ENCODE peak calls at places on chromosomes 4 and X, in four cellular contexts. One of them, this sample, is unnamed.

GRCh38 chr4:120613778-120614177 is 308.7 kb downstream of the PRDM5 start:
- DNase-seq in left ventricle myocardium inferior: no peak
- DNase-seq in right atrium auricular region: no peak
- DNase-seq in SK-N-SH: no peak
- DNase-seq in this sample: no peak

GRCh38 chr4:14711259-14711658 is 291.0 kb upstream of the CPEB2 start:
- DNase-seq in left ventricle myocardium inferior: no peak
- DNase-seq in right atrium auricular region: no peak
- DNase-seq in SK-N-SH: no peak
- DNase-seq in this sample: no peak

GRCh38 chrX:97402333-97402732 is 518.6 kb downstream of the RPA4 start:
- DNase-seq in left ventricle myocardium inferior: no peak
- DNase-seq in right atrium auricular region: no peak
- DNase-seq in SK-N-SH: no peak
- DNase-seq in this sample: no peak

GRCh38 chrX:134604701-134605271 is 53.5 kb downstream of the PLAC1 start:
- DNase-seq in left ventricle myocardium inferior: peak; percentile 14
- DNase-seq in right atrium auricular region: no peak
- DNase-seq in SK-N-SH: no peak
- DNase-seq in this sample: peak; percentile 39

GRCh38 chr4:185771696-185772390 is 40.2 kb downstream of the SORBS2 start:
- DNase-seq in left ventricle myocardium inferior: no peak
- DNase-seq in right atrium auricular region: no peak
- DNase-seq in SK-N-SH: no peak
- DNase-seq in this sample: no peak

GRCh38 chrX:120753413-120754251 is 122.0 kb downstream of the CT47B1 start:
- DNase-seq in left ventricle myocardium inferior: no peak
- DNase-seq in right atrium auricular region: no peak
- DNase-seq in SK-N-SH: no peak
- DNase-seq in this sample: no peak

GRCh38 chrX:11792461-11793421 is 34.7 kb downstream of the MSL3 start:
- DNase-seq in left ventricle myocardium inferior: no peak
- DNase-seq in right atrium auricular region: no peak
- DNase-seq in SK-N-SH: no peak
- DNase-seq in this sample: no peak

GRCh38 chrX:39689374-39690104 is 408.2 kb downstream of the BCOR start:
- DNase-seq in left ventricle myocardium inferior: no peak
- DNase-seq in right atrium auricular region: no peak
- DNase-seq in SK-N-SH: peak; percentile 73
- DNase-seq in this sample: no peak

GRCh38 chr4:2040391-2041233 is 18.5 kb upstream of the NAT8L start:
- DNase-seq in left ventricle myocardium inferior: no peak
- DNase-seq in right atrium auricular region: no peak
- DNase-seq in SK-N-SH: peak; percentile 75
- DNase-seq in this sample: no peak

GRCh38 chr4:98334461-98334860 is 73.3 kb downstream of the RAP1GDS1 start:
- DNase-seq in left ventricle myocardium inferior: no peak
- DNase-seq in right atrium auricular region: no peak
- DNase-seq in SK-N-SH: no peak
- DNase-seq in this sample: no peak

GRCh38 chrX:35726176-35726575 is 72.0 kb upstream of the MAGEB16 start:
- DNase-seq in left ventricle myocardium inferior: no peak
- DNase-seq in right atrium auricular region: no peak
- DNase-seq in SK-N-SH: no peak
- DNase-seq in this sample: peak; percentile 14

GRCh38 chrX:95057341-95057740 is 1383.3 kb downstream of the FAM133A start:
- DNase-seq in left ventricle myocardium inferior: no peak
- DNase-seq in right atrium auricular region: no peak
- DNase-seq in SK-N-SH: no peak
- DNase-seq in this sample: no peak

GRCh38 chr4:74061430-74061829 is 22.9 kb upstream of the CXCL3 start:
- DNase-seq in left ventricle myocardium inferior: no peak
- DNase-seq in right atrium auricular region: no peak
- DNase-seq in SK-N-SH: no peak
- DNase-seq in this sample: no peak

GRCh38 chr4:88900432-88900831 is 156.6 kb downstream of the FAM13A start:
- DNase-seq in left ventricle myocardium inferior: no peak
- DNase-seq in right atrium auricular region: no peak
- DNase-seq in SK-N-SH: no peak
- DNase-seq in this sample: no peak

GRCh38 chrX:148498067-148498466 is 2.4 kb upstream of the AFF2 start:
- DNase-seq in left ventricle myocardium inferior: no peak
- DNase-seq in right atrium auricular region: no peak
- DNase-seq in SK-N-SH: no peak
- DNase-seq in this sample: no peak

GRCh38 chr4:127214001-127214400 is 418.8 kb upstream of the INTU start:
- DNase-seq in left ventricle myocardium inferior: no peak
- DNase-seq in right atrium auricular region: no peak
- DNase-seq in SK-N-SH: no peak
- DNase-seq in this sample: peak; percentile 42

GRCh38 chrX:126237524-126237923 is 71.4 kb upstream of the DCAF12L2 start:
- DNase-seq in left ventricle myocardium inferior: no peak
- DNase-seq in right atrium auricular region: no peak
- DNase-seq in SK-N-SH: no peak
- DNase-seq in this sample: no peak

GRCh38 chr4:1900087-1900433 is 28.9 kb downstream of the NSD2 start:
- DNase-seq in left ventricle myocardium inferior: no peak
- DNase-seq in right atrium auricular region: no peak
- DNase-seq in SK-N-SH: no peak
- DNase-seq in this sample: no peak

GRCh38 chr4:37628977-37629609 is 57.1 kb downstream of the RELL1 start:
- DNase-seq in left ventricle myocardium inferior: no peak
- DNase-seq in right atrium auricular region: no peak
- DNase-seq in SK-N-SH: no peak
- DNase-seq in this sample: no peak

GRCh38 chr4:152399246-152399645 is 136.6 kb downstream of the FBXW7 start:
- DNase-seq in left ventricle myocardium inferior: no peak
- DNase-seq in right atrium auricular region: no peak
- DNase-seq in SK-N-SH: no peak
- DNase-seq in this sample: no peak

GRCh38 chr4:55512922-55513571 is 33.7 kb downstream of the CLOCK start:
- DNase-seq in left ventricle myocardium inferior: no peak
- DNase-seq in right atrium auricular region: no peak
- DNase-seq in SK-N-SH: no peak
- DNase-seq in this sample: no peak

GRCh38 chrX:108332281-108332680 is 105.9 kb downstream of the COL4A6 start:
- DNase-seq in left ventricle myocardium inferior: no peak
- DNase-seq in right atrium auricular region: no peak
- DNase-seq in SK-N-SH: no peak
- DNase-seq in this sample: no peak

GRCh38 chr4:154928640-154929257 is 147.7 kb downstream of the RBM46 start:
- DNase-seq in left ventricle myocardium inferior: no peak
- DNase-seq in right atrium auricular region: no peak
- DNase-seq in SK-N-SH: peak; percentile 31
- DNase-seq in this sample: peak; percentile 53

GRCh38 chrX:153646620-153647373 is at the start of gene DUSP9:
- DNase-seq in left ventricle myocardium inferior: no peak
- DNase-seq in right atrium auricular region: no peak
- DNase-seq in SK-N-SH: peak; percentile 77
- DNase-seq in this sample: peak; percentile 21

GRCh38 chr4:107243141-107243779 is 207.1 kb upstream of the DKK2 start:
- DNase-seq in left ventricle myocardium inferior: no peak
- DNase-seq in right atrium auricular region: no peak
- DNase-seq in SK-N-SH: peak; percentile 11
- DNase-seq in this sample: no peak

GRCh38 chr4:76256968-76257367 is 5.4 kb downstream of the FAM47E start:
- DNase-seq in left ventricle myocardium inferior: no peak
- DNase-seq in right atrium auricular region: no peak
- DNase-seq in SK-N-SH: no peak
- DNase-seq in this sample: no peak

GRCh38 chr4:48899432-48899749 is 7.2 kb downstream of the OCIAD2 start:
- DNase-seq in left ventricle myocardium inferior: no peak
- DNase-seq in right atrium auricular region: no peak
- DNase-seq in SK-N-SH: no peak
- DNase-seq in this sample: no peak

GRCh38 chr4:150211821-150212445 is 133.7 kb downstream of the DCLK2 start:
- DNase-seq in left ventricle myocardium inferior: no peak
- DNase-seq in right atrium auricular region: no peak
- DNase-seq in SK-N-SH: no peak
- DNase-seq in this sample: no peak

GRCh38 chrX:38612281-38612680 is 50.9 kb downstream of the TSPAN7 start:
- DNase-seq in left ventricle myocardium inferior: no peak
- DNase-seq in right atrium auricular region: no peak
- DNase-seq in SK-N-SH: no peak
- DNase-seq in this sample: no peak

GRCh38 chr4:8740666-8741395 is 130.8 kb downstream of the HMX1 start:
- DNase-seq in left ventricle myocardium inferior: no peak
- DNase-seq in right atrium auricular region: no peak
- DNase-seq in SK-N-SH: peak; percentile 19
- DNase-seq in this sample: no peak

GRCh38 chrX:15915959-15916703 is 61.5 kb upstream of the AP1S2 start:
- DNase-seq in left ventricle myocardium inferior: no peak
- DNase-seq in right atrium auricular region: no peak
- DNase-seq in SK-N-SH: no peak
- DNase-seq in this sample: no peak

GRCh38 chrX:122188751-122189150 is 995.3 kb upstream of the GRIA3 start:
- DNase-seq in left ventricle myocardium inferior: no peak
- DNase-seq in right atrium auricular region: no peak
- DNase-seq in SK-N-SH: no peak
- DNase-seq in this sample: no peak

GRCh38 chr4:82706349-82707000 is 92.1 kb downstream of the SCD5 start:
- DNase-seq in left ventricle myocardium inferior: no peak
- DNase-seq in right atrium auricular region: no peak
- DNase-seq in SK-N-SH: no peak
- DNase-seq in this sample: peak; percentile 35

GRCh38 chrX:22124098-22124497 is 92.0 kb downstream of the PHEX start:
- DNase-seq in left ventricle myocardium inferior: no peak
- DNase-seq in right atrium auricular region: no peak
- DNase-seq in SK-N-SH: no peak
- DNase-seq in this sample: no peak

GRCh38 chrX:12610079-12610478 is 181.1 kb upstream of the PRPS2 start:
- DNase-seq in left ventricle myocardium inferior: no peak
- DNase-seq in right atrium auricular region: no peak
- DNase-seq in SK-N-SH: no peak
- DNase-seq in this sample: no peak

GRCh38 chr4:93710101-93710846 is 118.3 kb upstream of the ATOH1 start:
- DNase-seq in left ventricle myocardium inferior: no peak
- DNase-seq in right atrium auricular region: no peak
- DNase-seq in SK-N-SH: peak; percentile 10
- DNase-seq in this sample: peak; percentile 42

GRCh38 chrX:130416785-130417184 is 15.0 kb downstream of the RBMX2 start:
- DNase-seq in left ventricle myocardium inferior: no peak
- DNase-seq in right atrium auricular region: no peak
- DNase-seq in SK-N-SH: no peak
- DNase-seq in this sample: no peak

GRCh38 chr4:87309625-87310024 is 13.1 kb downstream of the HSD17B13 start:
- DNase-seq in left ventricle myocardium inferior: no peak
- DNase-seq in right atrium auricular region: no peak
- DNase-seq in SK-N-SH: no peak
- DNase-seq in this sample: no peak
- H3K4me3 ChIP-seq in left ventricle myocardium inferior: no peak overlapping the region
- H3K4me3 ChIP-seq in right atrium auricular region: no peak overlapping the region
- H3K4me3 ChIP-seq in SK-N-SH: no peak overlapping the region
- H3K4me3 ChIP-seq in this sample: no peak overlapping the region

GRCh38 chr4:183408791-183409190 is 35.6 kb upstream of the CDKN2AIP start:
- DNase-seq in left ventricle myocardium inferior: no peak
- DNase-seq in right atrium auricular region: no peak
- DNase-seq in SK-N-SH: no peak
- DNase-seq in this sample: no peak
- H3K27ac ChIP-seq in left ventricle myocardium inferior: no peak overlapping the region
- H3K27ac ChIP-seq in right atrium auricular region: no peak overlapping the region
- H3K27ac ChIP-seq in SK-N-SH: no peak overlapping the region
- H3K27ac ChIP-seq in this sample: no peak overlapping the region

GRCh38 chr4:180953572-180953971 is 1289.6 kb upstream of the TENM3 start:
- DNase-seq in left ventricle myocardium inferior: no peak
- DNase-seq in right atrium auricular region: no peak
- DNase-seq in SK-N-SH: no peak
- DNase-seq in this sample: no peak
- TF ChIP-seq CTCF in left ventricle myocardium inferior: no peak
- TF ChIP-seq CTCF in right atrium auricular region: no peak
- TF ChIP-seq CTCF in SK-N-SH: peak; percentile 22
- TF ChIP-seq CTCF in this sample: no peak

DNA sequence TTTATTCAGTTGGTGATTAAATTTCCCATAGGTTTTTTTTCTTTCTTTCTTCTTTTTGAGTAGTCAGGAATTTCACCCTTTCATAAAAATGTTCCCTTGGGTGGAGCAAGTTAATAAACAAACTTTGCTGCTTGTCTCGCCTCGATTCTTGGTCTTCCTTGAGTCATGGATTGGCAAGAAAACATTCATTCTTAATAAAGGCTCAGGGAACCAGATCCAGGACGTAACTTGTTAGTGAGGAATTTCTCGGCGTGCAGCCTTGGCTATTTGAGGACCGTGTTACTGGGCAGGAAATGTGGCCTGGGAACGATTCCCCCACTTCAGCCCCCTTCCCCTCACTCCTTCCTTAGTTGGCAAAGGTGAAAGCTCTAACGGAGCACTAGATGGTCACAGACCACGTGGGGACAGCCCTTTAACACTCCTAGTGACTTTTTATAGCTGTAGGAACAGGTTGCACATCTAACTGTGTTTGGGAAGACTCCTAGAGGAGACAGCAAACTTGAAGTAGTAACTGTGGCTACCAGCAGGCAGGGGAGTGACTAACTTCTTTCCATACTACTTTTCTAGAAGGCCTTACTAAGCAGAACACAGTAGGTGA is 106.8 kb downstream of the UCHL1 start:
- DNase-seq in left ventricle myocardium inferior: peak; percentile 37
- DNase-seq in right atrium auricular region: peak; percentile 77
- DNase-seq in SK-N-SH: no peak
- DNase-seq in this sample: peak; percentile 16
- H3K4me3 ChIP-seq in left ventricle myocardium inferior: peak overlapping the region; percentile 91
- H3K4me3 ChIP-seq in right atrium auricular region: no peak overlapping the region
- H3K4me3 ChIP-seq in SK-N-SH: no peak overlapping the region
- H3K4me3 ChIP-seq in this sample: no peak overlapping the region

GRCh38 chr4:141130947-141131545 is 2.2 kb downstream of the RNF150 start:
- DNase-seq in left ventricle myocardium inferior: no peak
- DNase-seq in right atrium auricular region: no peak
- DNase-seq in SK-N-SH: peak; percentile 36
- DNase-seq in this sample: no peak
- H3K27ac ChIP-seq in left ventricle myocardium inferior: peak overlapping the region; percentile 94
- H3K27ac ChIP-seq in right atrium auricular region: peak overlapping the region; percentile 90
- H3K27ac ChIP-seq in SK-N-SH: peak overlapping the region; percentile 95
- H3K27ac ChIP-seq in this sample: no peak overlapping the region

GRCh38 chrX:29662101-29662500 is 553.3 kb upstream of the MAGEB2 start:
- DNase-seq in left ventricle myocardium inferior: no peak
- DNase-seq in right atrium auricular region: no peak
- DNase-seq in SK-N-SH: no peak
- DNase-seq in this sample: no peak
- TF ChIP-seq CTCF in left ventricle myocardium inferior: no peak
- TF ChIP-seq CTCF in right atrium auricular region: no peak
- TF ChIP-seq CTCF in SK-N-SH: no peak
- TF ChIP-seq CTCF in this sample: no peak

This sample was measured in testis.